ENCODE peak calls at places on chromosomes 11 and 22, in ten cellular contexts. One of them, this sample, is unnamed.

GRCh38 chr22:23836281-23836680 is 2.5 kb downstream of the DERL3 start:
- DNase-seq in upper lobe of left lung: no peak
- DNase-seq in mesothelial cell of epicardium: no peak
- DNase-seq in neural crest cell: no peak
- DNase-seq in right cardiac atrium: peak
- DNase-seq in NCI-H1930: no peak
- DNase-seq in activated gamma-delta T cell treated with Interleukin-2 at 50 U/mL for 16 hours: no peak
- DNase-seq in heart left ventricle: no peak
- DNase-seq in skeletal muscle cell: no peak
- DNase-seq in cardiac fibroblast: no peak
- DNase-seq in this sample: no peak

GRCh38 chr11:110160016-110160415 is 66.8 kb downstream of the ZC3H12C start:
- DNase-seq in activated gamma-delta T cell treated with Interleukin-2 at 50 U/mL for 16 hours: no peak
- DNase-seq in right cardiac atrium: no peak
- DNase-seq in NCI-H1930: no peak
- DNase-seq in heart left ventricle: no peak
- DNase-seq in upper lobe of left lung: no peak
- DNase-seq in cardiac fibroblast: no peak
- DNase-seq in skeletal muscle cell: peak
- DNase-seq in mesothelial cell of epicardium: no peak
- DNase-seq in neural crest cell: no peak
- DNase-seq in this sample: no peak

GRCh38 chr22:45455212-45455611 is 41.7 kb downstream of the RIBC2 start:
- DNase-seq in skeletal muscle cell: no peak
- DNase-seq in activated gamma-delta T cell treated with Interleukin-2 at 50 U/mL for 16 hours: no peak
- DNase-seq in mesothelial cell of epicardium: no peak
- DNase-seq in cardiac fibroblast: no peak
- DNase-seq in upper lobe of left lung: no peak
- DNase-seq in NCI-H1930: no peak
- DNase-seq in neural crest cell: no peak
- DNase-seq in heart left ventricle: no peak
- DNase-seq in right cardiac atrium: no peak
- DNase-seq in this sample: no peak

GRCh38 chr11:94201004-94201465 is 72.4 kb downstream of the PANX1 start:
- DNase-seq in activated gamma-delta T cell treated with Interleukin-2 at 50 U/mL for 16 hours: no peak
- DNase-seq in NCI-H1930: no peak
- DNase-seq in cardiac fibroblast: no peak
- DNase-seq in right cardiac atrium: no peak
- DNase-seq in upper lobe of left lung: no peak
- DNase-seq in skeletal muscle cell: peak
- DNase-seq in heart left ventricle: no peak
- DNase-seq in neural crest cell: no peak
- DNase-seq in mesothelial cell of epicardium: no peak
- DNase-seq in this sample: no peak

GRCh38 chr11:104957280-104957679 is 11.1 kb downstream of the CASP4 start:
- DNase-seq in activated gamma-delta T cell treated with Interleukin-2 at 50 U/mL for 16 hours: no peak
- DNase-seq in NCI-H1930: no peak
- DNase-seq in heart left ventricle: no peak
- DNase-seq in mesothelial cell of epicardium: no peak
- DNase-seq in neural crest cell: no peak
- DNase-seq in skeletal muscle cell: no peak
- DNase-seq in upper lobe of left lung: no peak
- DNase-seq in cardiac fibroblast: peak
- DNase-seq in right cardiac atrium: no peak
- DNase-seq in this sample: no peak

GRCh38 chr11:128180446-128181089 is 406.8 kb downstream of the ETS1 start:
- DNase-seq in mesothelial cell of epicardium: no peak
- DNase-seq in cardiac fibroblast: peak
- DNase-seq in skeletal muscle cell: peak
- DNase-seq in activated gamma-delta T cell treated with Interleukin-2 at 50 U/mL for 16 hours: no peak
- DNase-seq in right cardiac atrium: no peak
- DNase-seq in upper lobe of left lung: no peak
- DNase-seq in heart left ventricle: no peak
- DNase-seq in NCI-H1930: no peak
- DNase-seq in neural crest cell: no peak
- DNase-seq in this sample: no peak

GRCh38 chr22:36933629-36934028 is 20.2 kb downstream of the CSF2RB start:
- DNase-seq in skeletal muscle cell: no peak
- DNase-seq in heart left ventricle: no peak
- DNase-seq in NCI-H1930: no peak
- DNase-seq in cardiac fibroblast: no peak
- DNase-seq in mesothelial cell of epicardium: no peak
- DNase-seq in upper lobe of left lung: peak
- DNase-seq in activated gamma-delta T cell treated with Interleukin-2 at 50 U/mL for 16 hours: no peak
- DNase-seq in neural crest cell: no peak
- DNase-seq in right cardiac atrium: no peak
- DNase-seq in this sample: no peak

GRCh38 chr22:44365832-44366231 is 53.1 kb upstream of the SHISAL1 start:
- DNase-seq in activated gamma-delta T cell treated with Interleukin-2 at 50 U/mL for 16 hours: no peak
- DNase-seq in upper lobe of left lung: no peak
- DNase-seq in neural crest cell: no peak
- DNase-seq in NCI-H1930: no peak
- DNase-seq in right cardiac atrium: peak
- DNase-seq in cardiac fibroblast: no peak
- DNase-seq in mesothelial cell of epicardium: no peak
- DNase-seq in heart left ventricle: no peak
- DNase-seq in skeletal muscle cell: no peak
- DNase-seq in this sample: no peak

GRCh38 chr11:104043137-104043536 is 6.7 kb downstream of the DDI1 start:
- DNase-seq in skeletal muscle cell: no peak
- DNase-seq in cardiac fibroblast: no peak
- DNase-seq in NCI-H1930: no peak
- DNase-seq in neural crest cell: no peak
- DNase-seq in mesothelial cell of epicardium: no peak
- DNase-seq in heart left ventricle: no peak
- DNase-seq in activated gamma-delta T cell treated with Interleukin-2 at 50 U/mL for 16 hours: no peak
- DNase-seq in upper lobe of left lung: no peak
- DNase-seq in right cardiac atrium: no peak
- DNase-seq in this sample: no peak

GRCh38 chr11:36407360-36407759 is 102.7 kb downstream of the TRAF6 start:
- DNase-seq in cardiac fibroblast: no peak
- DNase-seq in right cardiac atrium: no peak
- DNase-seq in skeletal muscle cell: no peak
- DNase-seq in mesothelial cell of epicardium: no peak
- DNase-seq in upper lobe of left lung: no peak
- DNase-seq in neural crest cell: no peak
- DNase-seq in heart left ventricle: no peak
- DNase-seq in NCI-H1930: no peak
- DNase-seq in activated gamma-delta T cell treated with Interleukin-2 at 50 U/mL for 16 hours: no peak
- DNase-seq in this sample: no peak

GRCh38 chr11:46247664-46248063 is 29.8 kb upstream of the CREB3L1 start:
- DNase-seq in cardiac fibroblast: no peak
- DNase-seq in activated gamma-delta T cell treated with Interleukin-2 at 50 U/mL for 16 hours: no peak
- DNase-seq in neural crest cell: no peak
- DNase-seq in right cardiac atrium: no peak
- DNase-seq in upper lobe of left lung: no peak
- DNase-seq in mesothelial cell of epicardium: no peak
- DNase-seq in NCI-H1930: peak
- DNase-seq in heart left ventricle: no peak
- DNase-seq in skeletal muscle cell: no peak
- DNase-seq in this sample: no peak

GRCh38 chr22:44639891-44640617 is 62.0 kb upstream of the PRR5 start:
- DNase-seq in right cardiac atrium: peak
- DNase-seq in cardiac fibroblast: no peak
- DNase-seq in activated gamma-delta T cell treated with Interleukin-2 at 50 U/mL for 16 hours: no peak
- DNase-seq in upper lobe of left lung: peak
- DNase-seq in mesothelial cell of epicardium: no peak
- DNase-seq in NCI-H1930: no peak
- DNase-seq in neural crest cell: no peak
- DNase-seq in heart left ventricle: no peak
- DNase-seq in skeletal muscle cell: no peak
- DNase-seq in this sample: no peak

GRCh38 chr22:36369922-36370781 is 17.6 kb downstream of the MYH9 start:
- DNase-seq in neural crest cell: no peak
- DNase-seq in activated gamma-delta T cell treated with Interleukin-2 at 50 U/mL for 16 hours: no peak
- DNase-seq in skeletal muscle cell: no peak
- DNase-seq in upper lobe of left lung: no peak
- DNase-seq in cardiac fibroblast: peak
- DNase-seq in NCI-H1930: no peak
- DNase-seq in right cardiac atrium: peak
- DNase-seq in heart left ventricle: no peak
- DNase-seq in mesothelial cell of epicardium: no peak
- DNase-seq in this sample: no peak